ENCODE peak calls at places on chromosomes 12 and 14, in eight cellular contexts. F is stimulated activated naive CD4-positive, alpha-beta T cell; E is caudate nucleus; U is osteocyte; K is A549; G is uterus; Q is posterior cingulate gyrus; Z is aorta. L is an unnamed sample.

GRCh38 chr14:59882957-59883356 is 12.4 kb upstream of the RTN1 start:
- DNase-seq in F (no peak), E (no peak), U (no peak), K (no peak), G (no peak), Q (no peak), Z (no peak), L (no peak)

GRCh38 chr12:47900480-47901129 is 4.2 kb downstream of the VDR start:
- DNase-seq in F (no peak), E (no peak), U (no peak), K (peak; percentile 63), G (no peak), Q (no peak), Z (no peak), L (no peak)

GRCh38 chr14:59771577-59771976 is 99.0 kb downstream of the RTN1 start:
- DNase-seq in F (no peak), E (no peak), U (no peak), K (no peak), G (no peak), Q (no peak), Z (no peak), L (no peak)

GRCh38 chr12:112198120-112198733 is 72.9 kb downstream of the TRAFD1 start:
- DNase-seq in F (peak; percentile 39), E (no peak), U (no peak), K (peak; percentile 75), G (peak; percentile 31), Q (no peak), Z (no peak), L (peak; percentile 30)

GRCh38 chr12:122602456-122602855 is 75.4 kb downstream of the KNTC1 start:
- DNase-seq in F (no peak), E (no peak), U (no peak), K (no peak), G (no peak), Q (no peak), Z (no peak), L (no peak)

GRCh38 chr12:103169-103981 is 36.8 kb downstream of the IQSEC3 start:
- DNase-seq in F (no peak), E (no peak), U (no peak), K (peak; percentile 73), G (no peak), Q (no peak), Z (no peak), L (no peak)

GRCh38 chr14:104680056-104680805 is 9.2 kb upstream of the INF2 start:
- DNase-seq in F (no peak), E (peak; percentile 63), U (no peak), K (peak; percentile 83), G (peak; percentile 55), Q (no peak), Z (peak; percentile 85), L (peak; percentile 76)

GRCh38 chr12:121786441-121786825 is 7.1 kb downstream of the RHOF start:
- DNase-seq in F (peak; percentile 30), E (no peak), U (no peak), K (peak; percentile 97), G (no peak), Q (no peak), Z (no peak), L (no peak)

GRCh38 chr14:52266782-52267181 is 716 bp upstream of the PTGDR start:
- DNase-seq in F (no peak), E (no peak), U (no peak), K (no peak), G (peak; percentile 31), Q (no peak), Z (peak; percentile 52), L (no peak)

GRCh38 chr12:29572938-29573337 is 75.5 kb upstream of the OVCH1 start:
- DNase-seq in F (no peak), E (no peak), U (no peak), K (no peak), G (no peak), Q (no peak), Z (no peak), L (no peak)

GRCh38 chr14:104281768-104282301 is 143.4 kb downstream of the KIF26A start:
- DNase-seq in F (no peak), E (no peak), U (peak; percentile 78), K (no peak), G (peak; percentile 6), Q (peak; percentile 8), Z (no peak), L (no peak)

GRCh38 chr12:119642986-119643385 is 24.9 kb upstream of the PRKAB1 start:
- DNase-seq in F (no peak), E (no peak), U (no peak), K (no peak), G (no peak), Q (no peak), Z (no peak), L (no peak)

GRCh38 chr12:8449293-8449944 is 6.3 kb upstream of the CLEC6A start:
- DNase-seq in F (no peak), E (no peak), U (no peak), K (no peak), G (no peak), Q (no peak), Z (no peak), L (no peak)

GRCh38 chr14:69501362-69501964 is 16.9 kb downstream of the PLEKHD1 start:
- DNase-seq in F (no peak), E (no peak), U (no peak), K (no peak), G (no peak), Q (peak; percentile 81), Z (no peak), L (peak; percentile 3)

GRCh38 chr12:32486158-32486557 is 86.8 kb downstream of the FGD4 start:
- DNase-seq in F (no peak), E (no peak), U (no peak), K (no peak), G (no peak), Q (no peak), Z (no peak), L (no peak)

GRCh38 chr14:99348816-99349609 is 77.0 kb upstream of the BCL11B start:
- DNase-seq in F (no peak), E (no peak), U (no peak), K (no peak), G (no peak), Q (no peak), Z (no peak), L (no peak)

GRCh38 chr12:44759289-44759688 is 116.8 kb downstream of the NELL2 start:
- DNase-seq in F (no peak), E (no peak), U (no peak), K (no peak), G (no peak), Q (no peak), Z (no peak), L (no peak)

GRCh38 chr12:63382930-63383329 is 231.9 kb upstream of the AVPR1A start:
- DNase-seq in F (no peak), E (no peak), U (no peak), K (no peak), G (no peak), Q (no peak), Z (no peak), L (no peak)